ENCODE peak calls at places on chromosomes 12 and 14, in four cellular contexts. One of them, this sample, is unnamed. For H3K4me1 and H3K36me3, the result is how much of the 10 kb centered on the place peaks cover.

GRCh38 chr12:109760031-109760929 is 46.7 kb downstream of the FAM222A start:
- DNase-seq in tibial artery: peak
- DNase-seq in lung: peak
- DNase-seq in transverse colon: peak
- DNase-seq in this sample: no peak

GRCh38 chr12:19491863-19492262 is 52.6 kb downstream of the AEBP2 start:
- DNase-seq in tibial artery: no peak
- DNase-seq in lung: no peak
- DNase-seq in transverse colon: no peak
- DNase-seq in this sample: no peak

GRCh38 chr14:85415015-85415712 is 114.8 kb upstream of the FLRT2 start:
- DNase-seq in tibial artery: no peak
- DNase-seq in lung: peak
- DNase-seq in transverse colon: no peak
- DNase-seq in this sample: peak

GRCh38 chr12:124758266-124759200 is 105.1 kb downstream of the SCARB1 start:
- DNase-seq in tibial artery: peak
- DNase-seq in lung: no peak
- DNase-seq in transverse colon: no peak
- DNase-seq in this sample: no peak

GRCh38 chr12:43066471-43066870 is 476.9 kb upstream of the PRICKLE1 start:
- DNase-seq in tibial artery: no peak
- DNase-seq in lung: no peak
- DNase-seq in transverse colon: no peak
- DNase-seq in this sample: no peak

GRCh38 chr12:121748571-121749265 is 36.2 kb downstream of the TMEM120B start:
- DNase-seq in tibial artery: no peak
- DNase-seq in lung: no peak
- DNase-seq in transverse colon: no peak
- DNase-seq in this sample: peak

GRCh38 chr12:119589087-119589486 is 4.5 kb upstream of the TMEM233 start:
- DNase-seq in tibial artery: no peak
- DNase-seq in lung: no peak
- DNase-seq in transverse colon: no peak
- DNase-seq in this sample: no peak

GRCh38 chr12:21697829-21698630 is 40.4 kb upstream of the LDHB start:
- DNase-seq in tibial artery: no peak
- DNase-seq in lung: no peak
- DNase-seq in transverse colon: no peak
- DNase-seq in this sample: no peak

GRCh38 chr12:118611295-118611694 is 234.9 kb downstream of the SUDS3 start:
- DNase-seq in tibial artery: no peak
- DNase-seq in lung: no peak
- DNase-seq in transverse colon: no peak
- DNase-seq in this sample: no peak

GRCh38 chr12:130838284-130838950 is 633 bp downstream of the STX2 start:
- DNase-seq in tibial artery: no peak
- DNase-seq in lung: peak
- DNase-seq in transverse colon: peak
- DNase-seq in this sample: no peak

GRCh38 chr14:99915305-99916090 is 122.3 kb downstream of the EML1 start:
- DNase-seq in tibial artery: no peak
- DNase-seq in lung: no peak
- DNase-seq in transverse colon: no peak
- DNase-seq in this sample: no peak

GRCh38 chr12:108855284-108856169 is 1.9 kb downstream of the SSH1 start:
- DNase-seq in tibial artery: no peak
- DNase-seq in lung: no peak
- DNase-seq in transverse colon: no peak
- DNase-seq in this sample: no peak

GRCh38 chr14:92340938-92341337 is 18.0 kb downstream of the SLC24A4 start:
- DNase-seq in tibial artery: no peak
- DNase-seq in lung: no peak
- DNase-seq in transverse colon: no peak
- DNase-seq in this sample: no peak

GRCh38 chr12:123924539-123924938 is 48.1 kb downstream of the CCDC92 start:
- DNase-seq in tibial artery: no peak
- DNase-seq in lung: no peak
- DNase-seq in transverse colon: no peak
- DNase-seq in this sample: no peak

GRCh38 chr12:31589896-31590729 is 823 bp downstream of the DENND5B start:
- DNase-seq in tibial artery: peak
- DNase-seq in lung: peak
- DNase-seq in transverse colon: peak
- DNase-seq in this sample: peak

GRCh38 chr12:122117979-122118378 is 39.4 kb downstream of the MLXIP start:
- DNase-seq in tibial artery: no peak
- DNase-seq in lung: no peak
- DNase-seq in transverse colon: no peak
- DNase-seq in this sample: no peak

GRCh38 chr12:122837306-122838265 is 2.3 kb downstream of the HIP1R start:
- DNase-seq in tibial artery: no peak
- DNase-seq in lung: no peak
- DNase-seq in transverse colon: peak
- DNase-seq in this sample: no peak

GRCh38 chr12:13348464-13348863 is 151.9 kb downstream of the EMP1 start:
- DNase-seq in tibial artery: no peak
- DNase-seq in lung: no peak
- DNase-seq in transverse colon: no peak
- DNase-seq in this sample: no peak

GRCh38 chr12:100197486-100197885 is 3.1 kb upstream of the ACTR6 start:
- DNase-seq in tibial artery: no peak
- DNase-seq in lung: no peak
- DNase-seq in transverse colon: no peak
- DNase-seq in this sample: no peak

GRCh38 chr12:131009595-131010270 is 56.0 kb downstream of the ADGRD1 start:
- DNase-seq in tibial artery: no peak
- DNase-seq in lung: no peak
- DNase-seq in transverse colon: no peak
- DNase-seq in this sample: no peak

GRCh38 chr12:92859650-92860386 is 69.3 kb downstream of the EEA1 start:
- DNase-seq in tibial artery: no peak
- DNase-seq in lung: no peak
- DNase-seq in transverse colon: peak
- DNase-seq in this sample: no peak

GRCh38 chr14:68658029-68658509 is 134.8 kb downstream of the ZFP36L1 start:
- DNase-seq in tibial artery: peak
- DNase-seq in lung: no peak
- DNase-seq in transverse colon: no peak
- DNase-seq in this sample: no peak

GRCh38 chr12:69657376-69658137 is 41.5 kb downstream of the BEST3 start:
- DNase-seq in tibial artery: no peak
- DNase-seq in lung: no peak
- DNase-seq in transverse colon: no peak
- DNase-seq in this sample: no peak

GRCh38 chr12:106459124-106459523 is 101.6 kb downstream of the POLR3B start:
- DNase-seq in tibial artery: no peak
- DNase-seq in lung: no peak
- DNase-seq in transverse colon: no peak
- DNase-seq in this sample: no peak

GRCh38 chr14:22263961-22264360 is 325.1 kb downstream of the DAD1 start:
- DNase-seq in tibial artery: no peak
- DNase-seq in lung: no peak
- DNase-seq in transverse colon: no peak
- DNase-seq in this sample: no peak

GRCh38 chr12:53217049-53217929 is 10.2 kb upstream of the ITGB7 start:
- DNase-seq in tibial artery: no peak
- DNase-seq in lung: peak
- DNase-seq in transverse colon: peak
- DNase-seq in this sample: no peak

GRCh38 chr14:29548948-29549370 is 378.7 kb downstream of the PRKD1 start:
- DNase-seq in tibial artery: no peak
- DNase-seq in lung: no peak
- DNase-seq in transverse colon: no peak
- DNase-seq in this sample: peak

GRCh38 chr12:19757317-19757877 is 318.1 kb downstream of the AEBP2 start:
- DNase-seq in tibial artery: no peak
- DNase-seq in lung: no peak
- DNase-seq in transverse colon: no peak
- DNase-seq in this sample: no peak

GRCh38 chr14:61184117-61184516 is 97.0 kb downstream of the TMEM30B start:
- DNase-seq in tibial artery: no peak
- DNase-seq in lung: no peak
- DNase-seq in transverse colon: no peak
- DNase-seq in this sample: peak

GRCh38 chr12:110223777-110224378 is 57.2 kb upstream of the ATP2A2 start:
- DNase-seq in tibial artery: no peak
- DNase-seq in lung: no peak
- DNase-seq in transverse colon: no peak
- DNase-seq in this sample: peak

GRCh38 chr14:76375484-76375883 is 453 bp upstream of the ESRRB start:
- DNase-seq in tibial artery: no peak
- DNase-seq in lung: no peak
- DNase-seq in transverse colon: no peak
- DNase-seq in this sample: no peak

GRCh38 chr12:73998894-73999293 is 538.7 kb upstream of the ATXN7L3B start:
- DNase-seq in tibial artery: no peak
- DNase-seq in lung: no peak
- DNase-seq in transverse colon: no peak
- DNase-seq in this sample: no peak

GRCh38 chr12:86710110-86710509 is 453.9 kb upstream of the MGAT4C start:
- DNase-seq in tibial artery: no peak
- DNase-seq in lung: no peak
- DNase-seq in transverse colon: no peak
- DNase-seq in this sample: no peak

DNA sequence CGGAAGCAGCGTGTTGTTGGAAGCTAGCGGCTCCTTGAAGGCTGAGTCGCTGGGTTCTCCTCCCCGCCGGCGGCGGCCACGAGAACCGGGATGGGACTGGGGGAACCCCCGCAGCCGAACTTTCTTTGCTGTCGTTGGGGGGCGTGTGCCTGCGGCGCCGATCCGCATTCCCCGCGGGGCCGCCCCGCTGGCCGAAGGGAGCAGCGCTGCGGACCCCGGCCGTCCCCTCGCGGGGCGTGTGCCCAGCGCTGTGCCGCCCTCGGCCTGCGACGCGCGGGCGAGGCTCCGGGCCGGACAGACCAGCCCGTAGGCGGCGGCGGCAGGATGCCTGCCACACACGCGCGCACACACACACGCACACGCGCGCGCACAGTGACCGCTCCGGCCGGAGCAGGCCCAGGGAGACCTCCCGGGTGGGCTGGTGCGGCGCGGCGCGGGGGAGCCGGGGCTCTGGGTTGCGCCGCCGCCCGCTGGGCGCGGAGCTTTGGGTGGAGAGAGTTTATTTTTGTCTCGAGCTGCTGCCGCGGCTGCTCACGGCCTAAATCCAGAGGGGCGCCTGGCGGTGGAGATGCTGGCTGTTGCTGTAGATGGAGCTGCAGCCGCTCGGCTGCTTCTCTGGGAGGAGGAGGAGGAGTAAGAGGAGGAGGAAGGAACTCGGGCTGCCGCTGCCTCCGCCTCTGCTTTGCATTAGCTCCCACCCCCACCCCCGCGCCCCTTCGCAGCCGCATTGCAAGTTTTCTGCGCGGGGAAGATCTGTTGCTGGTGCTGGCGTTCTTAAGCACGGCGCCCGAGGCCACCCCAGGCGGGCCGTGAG is at the start of gene SAMD4A:
- DNase-seq in tibial artery: peak
- DNase-seq in lung: peak
- DNase-seq in transverse colon: peak
- DNase-seq in this sample: peak
- H3K27ac ChIP-seq in tibial artery: peak
- H3K27ac ChIP-seq in lung: peak
- H3K27ac ChIP-seq in transverse colon: peak
- H3K27ac ChIP-seq in this sample: peak

GRCh38 chr12:116142936-116143882 is 134.3 kb downstream of the MED13L start:
- DNase-seq in tibial artery: no peak
- DNase-seq in lung: no peak
- DNase-seq in transverse colon: no peak
- DNase-seq in this sample: no peak
- H3K4me1 ChIP-seq in tibial artery: under half
- H3K4me1 ChIP-seq in lung: under half
- H3K4me1 ChIP-seq in transverse colon: under half
- H3K4me1 ChIP-seq in this sample: half or more

GRCh38 chr14:96297999-96298398 is 42.0 kb downstream of the BDKRB1 start:
- DNase-seq in tibial artery: no peak
- DNase-seq in lung: no peak
- DNase-seq in transverse colon: no peak
- DNase-seq in this sample: no peak
- H3K36me3 ChIP-seq in tibial artery: under half
- H3K36me3 ChIP-seq in lung: under half
- H3K36me3 ChIP-seq in transverse colon: under half
- H3K36me3 ChIP-seq in this sample: under half

GRCh38 chr12:81147286-81147919 is 69.5 kb downstream of the ACSS3 start:
- DNase-seq in tibial artery: no peak
- DNase-seq in lung: no peak
- DNase-seq in transverse colon: no peak
- DNase-seq in this sample: no peak
- H3K27ac ChIP-seq in tibial artery: no peak
- H3K27ac ChIP-seq in lung: no peak
- H3K27ac ChIP-seq in transverse colon: no peak
- H3K27ac ChIP-seq in this sample: no peak

DNA sequence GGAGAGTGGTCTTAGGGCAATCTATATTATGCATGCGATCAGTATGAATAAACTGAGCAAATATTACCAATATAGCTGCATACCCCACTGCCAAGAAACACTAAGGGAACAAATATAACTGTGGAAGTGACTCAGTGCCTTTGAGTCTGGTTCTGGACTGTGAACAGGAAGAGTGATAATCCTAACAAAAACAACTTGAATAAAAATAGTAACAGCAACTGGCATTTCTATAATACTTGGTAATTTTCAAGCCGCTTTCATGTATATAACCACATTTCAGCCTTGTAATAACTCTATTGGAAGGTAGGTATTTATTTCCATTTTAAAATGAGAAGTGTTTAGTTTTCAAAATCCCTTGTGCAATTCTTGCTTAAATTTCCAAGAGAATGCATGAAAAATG is 338.4 kb upstream of the TMEM132C start:
- DNase-seq in tibial artery: no peak
- DNase-seq in lung: no peak
- DNase-seq in transverse colon: no peak
- DNase-seq in this sample: peak
- H3K4me1 ChIP-seq in tibial artery: under half
- H3K4me1 ChIP-seq in lung: under half
- H3K4me1 ChIP-seq in transverse colon: under half
- H3K4me1 ChIP-seq in this sample: under half

GRCh38 chr12:132664206-132665148 is 22.7 kb downstream of the POLE start:
- DNase-seq in tibial artery: peak
- DNase-seq in lung: no peak
- DNase-seq in transverse colon: no peak
- DNase-seq in this sample: no peak

GRCh38 chr12:132660047-132660446 is 27.1 kb downstream of the POLE start:
- DNase-seq in tibial artery: peak
- DNase-seq in lung: no peak
- DNase-seq in transverse colon: no peak
- DNase-seq in this sample: no peak

GRCh38 chr12:132659146-132659545 is 28.0 kb downstream of the POLE start:
- DNase-seq in tibial artery: peak
- DNase-seq in lung: no peak
- DNase-seq in transverse colon: no peak
- DNase-seq in this sample: no peak

GRCh38 chr12:132662901-132663755 is 24.0 kb downstream of the POLE start:
- DNase-seq in tibial artery: peak
- DNase-seq in lung: no peak
- DNase-seq in transverse colon: no peak
- DNase-seq in this sample: no peak

GRCh38 chr12:132661972-132662371 is 25.2 kb downstream of the POLE start:
- DNase-seq in tibial artery: peak
- DNase-seq in lung: no peak
- DNase-seq in transverse colon: no peak
- DNase-seq in this sample: no peak
- H3K36me3 ChIP-seq in tibial artery: half or more
- H3K36me3 ChIP-seq in lung: half or more
- H3K36me3 ChIP-seq in transverse colon: under half
- H3K36me3 ChIP-seq in this sample: half or more

This sample was measured in SJSA1.